ENCODE peak calls at places on chromosomes 16 and 17, in four cellular contexts. U, N, E and O are unnamed samples.
A peak's percentile ranks its signal among the peaks of the same experiment; 100 is the strongest.

GRCh38 chr16:27550582-27550920 is 607 bp downstream of the KATNIP start:
- DNase-seq in U (no peak), N (no peak), E (no peak), O (no peak)

GRCh38 chr17:1978396-1978962 is 46.7 kb downstream of the RTN4RL1 start:
- DNase-seq in U (no peak), N (no peak), E (no peak), O (no peak)

GRCh38 chr16:67111951-67112444 is 2.3 kb downstream of the PHAF1 start:
- DNase-seq in U (no peak), N (no peak), E (no peak), O (no peak)

GRCh38 chr17:51456942-51457341 is 196.6 kb downstream of the UTP18 start:
- DNase-seq in U (no peak), N (no peak), E (no peak), O (no peak)

GRCh38 chr16:79587897-79588296 is 12.6 kb downstream of the MAF start:
- DNase-seq in U (no peak), N (no peak), E (no peak), O (no peak)

GRCh38 chr17:79045001-79045729 is 21.2 kb downstream of the C1QTNF1 start:
- DNase-seq in U (no peak), N (peak; percentile 73), E (no peak), O (no peak)

GRCh38 chr16:66933776-66934137 is 445 bp downstream of the CIAO2B start:
- DNase-seq in U (no peak), N (no peak), E (no peak), O (no peak)

GRCh38 chr16:51573191-51573590 is 422.1 kb upstream of the SALL1 start:
- DNase-seq in U (no peak), N (no peak), E (no peak), O (no peak)

GRCh38 chr17:19237389-19238166 is 412 bp downstream of the EPN2 start:
- DNase-seq in U (no peak), N (peak; percentile 86), E (no peak), O (peak; percentile 14)

GRCh38 chr16:52469775-52470174 is 77.2 kb downstream of the TOX3 start:
- DNase-seq in U (no peak), N (no peak), E (no peak), O (no peak)

GRCh38 chr16:31356566-31357323 is 1.8 kb downstream of the ITGAX start:
- DNase-seq in U (no peak), N (peak; percentile 86), E (no peak), O (no peak)

GRCh38 chr16:86725401-86725800 is 147.1 kb downstream of the FOXL1 start:
- DNase-seq in U (no peak), N (no peak), E (peak; percentile 27), O (no peak)

GRCh38 chr17:69047368-69048263 is 13.1 kb downstream of the ABCA9 start:
- DNase-seq in U (no peak), N (no peak), E (peak; percentile 65), O (no peak)

GRCh38 chr16:21650517-21650916 is 1.9 kb downstream of the IGSF6 start:
- DNase-seq in U (no peak), N (no peak), E (no peak), O (no peak)

GRCh38 chr17:73286863-73287296 is 24.9 kb downstream of the CDC42EP4 start:
- DNase-seq in U (no peak), N (peak; percentile 76), E (no peak), O (no peak)

GRCh38 chr16:83356266-83356665 is 451.5 kb upstream of the HSBP1 start:
- DNase-seq in U (no peak), N (no peak), E (peak; percentile 7), O (no peak)

GRCh38 chr16:69112285-69113129 is 7.1 kb downstream of the HAS3 start:
- DNase-seq in U (peak; percentile 54), N (peak; percentile 96), E (no peak), O (peak; percentile 35)

GRCh38 chr17:28402224-28402630 is 3.8 kb downstream of the SLC46A1 start:
- DNase-seq in U (no peak), N (peak; percentile 73), E (no peak), O (no peak)

GRCh38 chr16:67241008-67241900 is 6.0 kb downstream of the FHOD1 start:
- DNase-seq in U (no peak), N (peak; percentile 98), E (peak; percentile 67), O (no peak)

GRCh38 chr17:76179496-76180467 is 38.7 kb upstream of the FOXJ1 start:
- DNase-seq in U (peak; percentile 55), N (no peak), E (no peak), O (no peak)

GRCh38 chr16:67966549-67967182 is 1.8 kb downstream of the SLC12A4 start:
- DNase-seq in U (no peak), N (peak; percentile 96), E (no peak), O (no peak)

GRCh38 chr16:11824362-11824761 is 27.0 kb downstream of the RSL1D1 start:
- DNase-seq in U (no peak), N (no peak), E (no peak), O (no peak)

GRCh38 chr16:31876955-31877828 is 3.6 kb downstream of the ZNF267 start:
- DNase-seq in U (peak; percentile 64), N (peak; percentile 80), E (peak; percentile 72), O (peak; percentile 23)

GRCh38 chr16:85556456-85557082 is 56.6 kb upstream of the GSE1 start:
- DNase-seq in U (peak; percentile 79), N (peak; percentile 92), E (no peak), O (no peak)

GRCh38 chr17:17782425-17783120 is 54.2 kb downstream of the SREBF1 start:
- DNase-seq in U (no peak), N (no peak), E (no peak), O (no peak)

GRCh38 chr17:3794890-3795757 is 5.9 kb downstream of the ITGAE start:
- DNase-seq in U (peak; percentile 93), N (peak; percentile 95), E (no peak), O (no peak)

DNA sequence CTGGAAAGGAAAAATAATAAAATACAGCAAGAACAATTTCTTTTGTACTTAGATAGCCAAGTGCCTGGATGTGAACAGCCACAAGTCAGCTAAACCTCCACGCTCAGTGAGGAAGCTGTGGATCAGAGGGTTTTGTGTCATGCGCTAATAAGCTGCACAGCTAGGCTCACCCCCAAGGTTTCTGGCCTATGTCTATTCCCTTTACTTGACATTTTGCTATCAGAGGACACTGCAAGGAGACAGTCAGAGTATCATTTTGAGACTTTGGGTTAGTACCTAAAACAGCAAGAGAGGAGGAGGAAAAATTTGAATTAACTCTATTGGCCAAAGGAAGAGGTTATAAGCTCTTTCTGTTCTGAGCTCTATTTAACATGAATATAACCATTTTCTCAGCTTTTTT is 139.3 kb downstream of the KCNJ2 start:
- DNase-seq in U (no peak), N (no peak), E (no peak), O (no peak)
- H3K9me3 ChIP-seq in U (no peaks in the 10 kb centered on the region), N (no peaks in the 10 kb centered on the region), E (no peaks in the 10 kb centered on the region), O (no peaks in the 10 kb centered on the region)

GRCh38 chr17:52982331-52982730 is 823.8 kb upstream of the CA10 start:
- DNase-seq in U (no peak), N (no peak), E (no peak), O (no peak)

GRCh38 chr17:52986056-52986662 is 827.6 kb upstream of the CA10 start:
- DNase-seq in U (no peak), N (no peak), E (no peak), O (no peak)
- H3K9me3 ChIP-seq in U (no peaks in the 10 kb centered on the region), N (peaks cover 6% of the 10 kb centered on the region), E (peaks cover 9% of the 10 kb centered on the region), O (no peaks in the 10 kb centered on the region)

GRCh38 chr16:3289998-3290673 is 6.8 kb downstream of the ZNF263 start:
- DNase-seq in U (no peak), N (no peak), E (no peak), O (no peak)
- H3K9me3 ChIP-seq in U (peaks cover 63% of the 10 kb centered on the region), N (peaks cover 38% of the 10 kb centered on the region), E (peaks cover 92% of the 10 kb centered on the region), O (peaks cover 31% of the 10 kb centered on the region)

DNA sequence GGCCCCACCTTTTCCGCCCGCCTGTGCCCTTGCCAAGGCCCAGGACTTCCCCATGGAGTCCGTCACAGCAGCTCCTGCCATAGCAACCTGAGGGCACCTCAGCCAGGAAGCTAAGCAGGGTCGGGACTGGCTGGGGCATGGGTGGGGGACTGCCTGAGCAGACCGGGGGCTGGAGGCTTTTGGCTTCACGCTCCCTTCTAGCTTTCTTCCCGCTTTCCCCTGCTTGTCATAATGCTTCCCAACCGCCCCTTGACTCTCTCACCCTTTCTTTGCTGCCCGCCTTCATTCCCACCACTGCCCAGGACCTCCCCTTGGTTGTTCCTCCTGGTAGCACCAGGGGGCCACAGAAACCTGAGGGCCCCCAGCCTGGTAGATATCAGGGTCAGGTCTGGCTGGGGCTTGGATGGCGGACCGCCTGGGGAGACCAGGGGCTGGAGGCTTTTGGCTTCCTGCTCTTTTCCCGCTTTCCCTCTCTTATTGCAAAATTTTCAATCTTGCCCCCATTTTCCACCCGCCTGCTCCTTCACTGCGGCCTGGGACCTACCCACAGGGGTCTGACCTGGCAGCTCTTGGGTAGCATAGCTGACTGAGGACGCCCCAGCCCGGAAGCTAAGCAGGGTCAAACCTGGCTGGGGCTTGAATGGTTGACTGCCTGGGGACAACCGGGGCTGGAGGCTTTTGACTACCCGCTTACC is 2287.7 kb downstream of the TP53TG3F start:
- DNase-seq in U (no peak), N (peak; percentile 79), E (no peak), O (no peak)
- H3K9me3 ChIP-seq in U (no peaks in the 10 kb centered on the region), N (no peaks in the 10 kb centered on the region), E (peaks cover 73% of the 10 kb centered on the region), O (no peaks in the 10 kb centered on the region)

GRCh38 chr17:57689254-57689653 is 55.8 kb downstream of the CCDC182 start:
- DNase-seq in U (no peak), N (no peak), E (no peak), O (no peak)
- H3K9me3 ChIP-seq in U (no peaks in the 10 kb centered on the region), N (no peaks in the 10 kb centered on the region), E (no peaks in the 10 kb centered on the region), O (no peaks in the 10 kb centered on the region)

GRCh38 chr17:16623282-16623681 is 30.4 kb downstream of the ZNF624 start:
- DNase-seq in U (no peak), N (no peak), E (no peak), O (no peak)
- H3K9me3 ChIP-seq in U (peaks cover 37% of the 10 kb centered on the region), N (peaks cover 39% of the 10 kb centered on the region), E (peaks cover 41% of the 10 kb centered on the region), O (peaks cover 44% of the 10 kb centered on the region)